ENCODE peak calls at places on chromosomes 5 and 9, in seven cellular contexts. C is COR-L47; F is BJ; N is activated T-helper 9 cell treated with anti-CD3 and anti-CD28 coated beads, Interleukin-2, amount 50 U/mL, for 16 hours; Y is ecto neural progenitor cell; S is glomerular endothelial cell; K is HEK293T. A is an unnamed sample.

GRCh38 chr5:76548525-76549229 is 74.5 kb downstream of the F2RL2 start:
- DNase-seq in F (no peak), N (no peak), S (no peak), Y (no peak), K (no peak), C (no peak), A (no peak)

GRCh38 chr9:28926311-28926710 is 1353.0 kb upstream of the C9orf72 start:
- DNase-seq in S (no peak), F (no peak), Y (no peak), C (no peak), N (no peak), K (no peak), A (no peak)

GRCh38 chr5:1911773-1912235 is 29.1 kb upstream of the IRX4 start:
- DNase-seq in Y (no peak), K (no peak), S (no peak), N (no peak), F (no peak), C (no peak), A (no peak)

GRCh38 chr5:86979801-86980510 is 287.7 kb upstream of the RASA1 start:
- DNase-seq in F (peak; percentile 54), Y (no peak), C (no peak), K (no peak), N (no peak), S (peak; percentile 39), A (peak; percentile 42)

GRCh38 chr9:92558612-92559374 is 23.0 kb upstream of the ECM2 start:
- DNase-seq in K (no peak), N (no peak), C (no peak), Y (no peak), S (no peak), F (no peak), A (no peak)

GRCh38 chr5:150122158-150122510 is 33.5 kb downstream of the PDGFRB start:
- DNase-seq in C (no peak), S (no peak), K (no peak), Y (no peak), N (no peak), F (no peak), A (peak; percentile 8)

GRCh38 chr5:160271396-160271795 is 41.0 kb downstream of the CCNJL start:
- DNase-seq in N (no peak), F (no peak), C (peak; percentile 35), K (no peak), Y (no peak), S (no peak), A (no peak)

GRCh38 chr9:2066312-2067273 is 51.4 kb downstream of the SMARCA2 start:
- DNase-seq in S (no peak), F (no peak), Y (no peak), N (no peak), K (no peak), C (peak; percentile 13), A (peak; percentile 14)

GRCh38 chr5:145936401-145937131 is at the start of gene SH3RF2:
- DNase-seq in F (no peak), Y (peak; percentile 90), N (no peak), S (no peak), K (peak; percentile 79), C (no peak), A (peak; percentile 30)

GRCh38 chr9:100394032-100394695 is 32.8 kb upstream of the MSANTD3 start:
- DNase-seq in N (no peak), C (no peak), S (no peak), K (no peak), F (no peak), Y (no peak), A (no peak)

GRCh38 chr9:114905160-114905940 is 25.0 kb downstream of the TNFSF8 start:
- DNase-seq in K (no peak), F (no peak), Y (no peak), C (no peak), S (no peak), N (no peak), A (no peak)

GRCh38 chr5:149488645-149489306 is 62.5 kb downstream of the CSNK1A1 start:
- DNase-seq in C (no peak), K (no peak), Y (no peak), S (no peak), F (no peak), N (no peak), A (no peak)

GRCh38 chr9:14433293-14433818 is 119.4 kb upstream of the NFIB start:
- DNase-seq in S (peak; percentile 68), K (no peak), F (no peak), N (no peak), Y (no peak), C (peak; percentile 21), A (no peak)

GRCh38 chr9:136293476-136294077 is 10.3 kb downstream of the CCDC187 start:
- DNase-seq in K (no peak), C (no peak), Y (no peak), N (no peak), F (no peak), S (no peak), A (no peak)

A was measured in SK-MEL-5.